ENCODE peak calls at places on chromosomes 3 and 15, in six cellular contexts. Y, P, V, W, H and Q are unnamed samples.

GRCh38 chr15:69034352-69034751 is 19.9 kb downstream of the NOX5 start:
- DNase-seq in W (no peak), V (no peak), Y (no peak), P (no peak), H (peak; percentile 97), Q (no peak)

GRCh38 chr3:12837295-12837986 is 3.9 kb downstream of the RPL32 start:
- DNase-seq in H (no peak), Y (no peak), P (no peak), W (no peak), V (no peak), Q (no peak)

GRCh38 chr15:91141102-91141501 is 41.0 kb downstream of the SV2B start:
- DNase-seq in Y (no peak), P (no peak), H (no peak), W (no peak), V (no peak), Q (no peak)

GRCh38 chr3:182045721-182046120 is 334.0 kb downstream of the SOX2 start:
- DNase-seq in H (no peak), Y (no peak), W (no peak), V (no peak), P (no peak), Q (no peak)

GRCh38 chr3:30553641-30554316 is 52.6 kb upstream of the TGFBR2 start:
- DNase-seq in V (no peak), Y (peak; percentile 7), P (no peak), H (peak; percentile 30), W (no peak), Q (no peak)

GRCh38 chr15:83971967-83972366 is 263.6 kb upstream of the GOLGA6L4 start:
- DNase-seq in P (no peak), W (no peak), V (no peak), Y (no peak), H (peak; percentile 62), Q (peak; percentile 2)

GRCh38 chr15:70559223-70559823 is 204.0 kb downstream of the UACA start:
- DNase-seq in P (no peak), W (no peak), V (peak; percentile 30), H (peak; percentile 35), Y (no peak), Q (no peak)

GRCh38 chr3:31973081-31973480 is 8.0 kb downstream of the OSBPL10 start:
- DNase-seq in W (no peak), Y (no peak), V (no peak), H (no peak), P (no peak), Q (no peak)

GRCh38 chr3:115217678-115218451 is 70.8 kb upstream of the ZBTB20 start:
- DNase-seq in V (peak; percentile 56), Y (peak; percentile 77), P (peak; percentile 56), H (peak; percentile 83), W (peak; percentile 21), Q (peak; percentile 49)

GRCh38 chr3:196141052-196141865 is 59.4 kb upstream of the TFRC start:
- DNase-seq in W (no peak), V (no peak), H (no peak), P (no peak), Y (no peak), Q (no peak)

GRCh38 chr15:68425428-68426060 is 6.4 kb downstream of the ITGA11 start:
- DNase-seq in W (no peak), V (no peak), Y (no peak), H (no peak), P (no peak), Q (no peak)

GRCh38 chr15:68517285-68517711 is 61.5 kb upstream of the CORO2B start:
- DNase-seq in P (peak; percentile 66), H (peak; percentile 69), Y (peak; percentile 24), W (no peak), V (no peak), Q (no peak)

GRCh38 chr3:145767909-145768308 is 393.1 kb downstream of the PLOD2 start:
- DNase-seq in H (peak; percentile 1), V (no peak), W (no peak), Y (no peak), P (no peak), Q (no peak)

GRCh38 chr3:170387952-170388351 is 30.4 kb downstream of the SKIL start:
- DNase-seq in P (no peak), V (no peak), W (no peak), H (peak; percentile 16), Y (peak; percentile 28), Q (no peak)

GRCh38 chr3:160427832-160428424 is 21.7 kb downstream of the TRIM59 start:
- DNase-seq in V (no peak), H (no peak), P (no peak), W (no peak), Y (no peak), Q (no peak)

GRCh38 chr3:192481638-192482037 is 245.7 kb downstream of the FGF12 start:
- DNase-seq in P (no peak), Y (no peak), W (no peak), H (peak; percentile 88), V (no peak), Q (no peak)

GRCh38 chr3:124776856-124777255 is 46.6 kb downstream of the UMPS start:
- DNase-seq in H (no peak), Y (no peak), P (no peak), W (no peak), V (no peak), Q (no peak)

GRCh38 chr3:144403040-144403457 is 431.4 kb downstream of the DIPK2A start:
- DNase-seq in P (no peak), W (no peak), Y (no peak), H (peak; percentile 12), V (no peak), Q (no peak)

GRCh38 chr15:88400591-88400990 is 66.6 kb downstream of the MRPL46 start:
- DNase-seq in Y (no peak), W (no peak), H (no peak), V (no peak), P (peak; percentile 41), Q (no peak)

GRCh38 chr15:37221671-37222207 is 121.4 kb upstream of the MEIS2 start:
- DNase-seq in V (no peak), P (no peak), Y (no peak), W (no peak), H (no peak), Q (no peak)

GRCh38 chr3:114022145-114022544 is 34.2 kb downstream of the CCDC191 start:
- DNase-seq in P (peak; percentile 54), V (no peak), Y (no peak), W (no peak), H (peak; percentile 16), Q (no peak)

GRCh38 chr3:61875488-61875887 is 314.1 kb downstream of the PTPRG start:
- DNase-seq in P (no peak), V (no peak), W (no peak), Y (no peak), H (no peak), Q (no peak)

GRCh38 chr3:133506215-133506901 is 67.1 kb upstream of the CDV3 start:
- DNase-seq in P (no peak), V (no peak), H (no peak), W (no peak), Y (no peak), Q (no peak)

GRCh38 chr3:43013256-43013655 is 34.1 kb downstream of the GASK1A start:
- DNase-seq in H (no peak), W (no peak), Y (no peak), P (no peak), V (no peak), Q (no peak)
- H3K4me3 ChIP-seq in H (no peak overlapping the region), W (no peak overlapping the region), Y (no peak overlapping the region), P (no peak overlapping the region), V (no peak overlapping the region), Q (no peak overlapping the region)

GRCh38 chr3:121975702-121976302 is 46.2 kb downstream of the ILDR1 start:
- DNase-seq in W (no peak), V (no peak), H (no peak), Y (no peak), P (no peak), Q (no peak)

GRCh38 chr3:121974601-121975111 is 47.4 kb downstream of the ILDR1 start:
- DNase-seq in W (no peak), V (no peak), H (peak; percentile 38), Y (no peak), P (no peak), Q (no peak)

GRCh38 chr3:121969631-121970030 is 52.4 kb downstream of the ILDR1 start:
- DNase-seq in V (no peak), P (no peak), Y (no peak), H (peak; percentile 16), W (no peak), Q (no peak)

GRCh38 chr3:121970047-121970446 is 52.0 kb downstream of the ILDR1 start:
- DNase-seq in H (peak; percentile 52), W (no peak), Y (no peak), V (no peak), P (no peak), Q (no peak)
- H3K4me3 ChIP-seq in H (no peak overlapping the region), W (no peak overlapping the region), Y (no peak overlapping the region), V (no peak overlapping the region), P (no peak overlapping the region), Q (no peak overlapping the region)

DNA sequence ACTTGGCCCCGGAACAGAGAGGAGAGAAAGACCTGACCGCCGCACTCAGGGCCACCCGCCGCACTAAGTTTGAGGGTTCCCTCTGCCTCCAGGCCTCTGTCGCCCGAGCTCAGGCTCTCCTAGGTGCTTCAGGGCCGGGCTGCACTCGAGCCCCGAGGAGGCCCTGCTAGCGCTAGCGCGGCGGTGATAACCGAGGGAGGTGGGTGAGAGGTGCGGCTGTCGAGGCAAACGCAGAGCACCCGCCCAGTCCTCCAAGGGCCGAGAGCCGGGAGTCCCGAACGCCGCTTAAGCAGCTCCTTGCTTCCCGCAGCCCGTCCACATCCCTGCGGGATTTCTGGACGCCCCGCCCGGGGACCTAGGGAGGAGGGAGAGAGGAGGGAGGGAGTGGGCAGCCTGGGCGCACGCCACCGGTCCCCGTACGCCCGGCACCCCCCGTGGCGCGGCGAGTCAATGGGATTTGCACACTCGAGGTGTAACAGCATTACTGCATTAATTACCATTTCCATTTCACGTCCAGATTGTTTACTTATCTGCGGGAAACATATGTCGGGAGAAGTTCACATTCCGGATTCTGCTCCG is 6.8 kb downstream of the SOX14 start:
- DNase-seq in V (no peak), P (no peak), W (no peak), Y (no peak), H (no peak), Q (no peak)
- H3K4me3 ChIP-seq in V (no peak overlapping the region), P (no peak overlapping the region), W (no peak overlapping the region), Y (peak overlapping the region; percentile 33), H (no peak overlapping the region), Q (no peak overlapping the region)

DNA sequence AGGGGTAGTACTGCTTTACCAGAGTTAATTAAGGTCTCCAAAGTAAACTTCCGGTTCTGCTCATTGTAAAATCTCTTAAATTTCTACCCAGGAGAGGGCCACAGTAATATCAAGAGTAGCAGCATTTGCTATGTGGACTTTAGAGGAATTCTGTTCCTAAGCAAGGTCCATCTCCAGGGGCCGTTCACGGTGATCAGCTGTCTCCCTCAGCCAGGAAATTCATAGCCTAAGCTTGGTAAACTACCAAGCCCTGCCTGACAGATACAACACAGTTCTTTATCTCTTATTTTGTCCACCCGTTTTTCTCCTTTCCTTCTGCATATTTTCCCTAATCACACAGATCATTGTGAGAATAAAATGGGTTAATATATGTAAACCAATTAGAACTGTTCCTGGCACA is 2.3 kb downstream of the DUT start:
- DNase-seq in H (no peak), W (no peak), P (peak; percentile 16), V (no peak), Y (no peak), Q (no peak)
- H3K4me3 ChIP-seq in H (no peak overlapping the region), W (no peak overlapping the region), P (peak overlapping the region; percentile 4), V (no peak overlapping the region), Y (peak overlapping the region; percentile 96), Q (peak overlapping the region; percentile 84)

GRCh38 chr3:127288343-127288742 is 497 bp upstream of the PRR20G start:
- DNase-seq in V (no peak), P (no peak), H (no peak), Y (no peak), W (no peak), Q (no peak)
- H3K4me3 ChIP-seq in V (no peak overlapping the region), P (no peak overlapping the region), H (no peak overlapping the region), Y (no peak overlapping the region), W (no peak overlapping the region), Q (no peak overlapping the region)